ENCODE peak calls at places on chromosomes 1 and 21, in seven cellular contexts. T is MV-4-11; Z is activated T-cell treated with anti-CD3 and anti-CD28 coated beads, Interleukin-2, amount 50 U/mL, for 1 hour; E is NB4; Y is IMR-90; N is stimulated activated naive CD8-positive, alpha-beta T cell treated with anti-CD3 and anti-CD28 coated beads, Interleukin-15, amount 100 ng/mL, for 72 hours; P is cardiac septum. F is an unnamed sample.

GRCh38 chr1:29655945-29656866 is 419.9 kb downstream of the PTPRU start:
- DNase-seq in T (no peak), Z (no peak), E (peak; percentile 4), Y (peak; percentile 16), N (no peak), P (no peak), F (peak; percentile 43)

GRCh38 chr1:181763736-181764135 is 280.4 kb downstream of the CACNA1E start:
- DNase-seq in T (no peak), Z (no peak), E (no peak), Y (no peak), N (no peak), P (no peak), F (no peak)

GRCh38 chr1:22612657-22613056 is 23.8 kb upstream of the C1QA start:
- DNase-seq in T (no peak), Z (no peak), E (no peak), Y (no peak), N (no peak), P (no peak), F (no peak)

GRCh38 chr1:17104782-17105181 is 14.5 kb downstream of the PADI2 start:
- DNase-seq in T (no peak), Z (no peak), E (no peak), Y (no peak), N (no peak), P (no peak), F (no peak)

GRCh38 chr1:223429821-223430220 is 36.6 kb downstream of the CCDC185 start:
- DNase-seq in T (no peak), Z (no peak), E (no peak), Y (no peak), N (no peak), P (no peak), F (no peak)

GRCh38 chr1:205380882-205381281 is 24.2 kb upstream of the KLHDC8A start:
- DNase-seq in T (no peak), Z (no peak), E (no peak), Y (no peak), N (no peak), P (no peak), F (no peak)

GRCh38 chr1:54564312-54565112 is 16.5 kb downstream of the ACOT11 start:
- DNase-seq in T (no peak), Z (peak; percentile 12), E (no peak), Y (no peak), N (no peak), P (no peak), F (no peak)

GRCh38 chr1:165129568-165130164 is 226.8 kb downstream of the LMX1A start:
- DNase-seq in T (peak; percentile 18), Z (no peak), E (peak; percentile 68), Y (peak; percentile 9), N (peak; percentile 8), P (no peak), F (no peak)

GRCh38 chr1:183244466-183244865 is 58.4 kb downstream of the LAMC2 start:
- DNase-seq in T (peak; percentile 87), Z (no peak), E (peak; percentile 97), Y (peak; percentile 28), N (no peak), P (no peak), F (no peak)

GRCh38 chr1:228372183-228373003 is 34.2 kb downstream of the TRIM11 start:
- DNase-seq in T (no peak), Z (no peak), E (no peak), Y (no peak), N (no peak), P (peak; percentile 76), F (no peak)

GRCh38 chr1:77506771-77507170 is 175.7 kb downstream of the ZZZ3 start:
- DNase-seq in T (no peak), Z (no peak), E (no peak), Y (no peak), N (no peak), P (no peak), F (no peak)

GRCh38 chr21:17576080-17576835 is 36.4 kb downstream of the BTG3 start:
- DNase-seq in T (no peak), Z (no peak), E (no peak), Y (no peak), N (no peak), P (no peak), F (no peak)

GRCh38 chr1:153852170-153852569 is 70.6 kb downstream of the GATAD2B start:
- DNase-seq in T (peak; percentile 72), Z (no peak), E (peak; percentile 22), Y (no peak), N (no peak), P (no peak), F (no peak)

GRCh38 chr1:221039616-221040015 is 160.4 kb downstream of the HLX start:
- DNase-seq in T (peak; percentile 45), Z (no peak), E (no peak), Y (peak; percentile 75), N (no peak), P (no peak), F (no peak)

GRCh38 chr1:236392182-236392581 is 1.9 kb upstream of the EDARADD start:
- DNase-seq in T (no peak), Z (no peak), E (no peak), Y (no peak), N (no peak), P (no peak), F (no peak)

GRCh38 chr1:203673550-203674411 is 47.1 kb downstream of the ATP2B4 start:
- DNase-seq in T (peak; percentile 99), Z (peak; percentile 67), E (peak; percentile 98), Y (peak; percentile 97), N (peak; percentile 60), P (no peak), F (no peak)

GRCh38 chr1:8985915-8986813 is 40.1 kb downstream of the SLC2A7 start:
- DNase-seq in T (no peak), Z (no peak), E (no peak), Y (peak; percentile 95), N (no peak), P (peak; percentile 91), F (no peak)

GRCh38 chr1:25047506-25048240 is 117.6 kb upstream of the RUNX3 start:
- DNase-seq in T (no peak), Z (no peak), E (no peak), Y (no peak), N (no peak), P (no peak), F (no peak)

GRCh38 chr1:76433528-76433927 is 359.0 kb downstream of the ST6GALNAC3 start:
- DNase-seq in T (no peak), Z (no peak), E (no peak), Y (peak; percentile 20), N (no peak), P (no peak), F (no peak)

GRCh38 chr1:183871142-183871541 is 66.2 kb downstream of the RGL1 start:
- DNase-seq in T (no peak), Z (no peak), E (no peak), Y (peak; percentile 71), N (no peak), P (no peak), F (no peak)

GRCh38 chr1:201488817-201489581 is 17.9 kb downstream of the CSRP1 start:
- DNase-seq in T (peak; percentile 80), Z (no peak), E (no peak), Y (peak; percentile 96), N (no peak), P (no peak), F (no peak)

GRCh38 chr1:162310337-162310736 is 66.3 kb downstream of the SPATA46 start:
- DNase-seq in T (peak; percentile 37), Z (no peak), E (peak; percentile 16), Y (peak; percentile 33), N (no peak), P (no peak), F (no peak)

GRCh38 chr1:42328916-42329496 is 6.0 kb downstream of the FOXJ3 start:
- DNase-seq in T (no peak), Z (no peak), E (no peak), Y (no peak), N (no peak), P (no peak), F (no peak)

GRCh38 chr1:91872560-91873081 is 13.3 kb downstream of the TGFBR3 start:
- DNase-seq in T (no peak), Z (peak; percentile 32), E (peak; percentile 7), Y (no peak), N (peak; percentile 23), P (no peak), F (no peak)

GRCh38 chr1:31733389-31734219 is 29.8 kb upstream of the COL16A1 start:
- DNase-seq in T (no peak), Z (no peak), E (no peak), Y (no peak), N (no peak), P (no peak), F (no peak)

F was measured in mesenteric fat pad.